ENCODE peak calls at places on chromosomes 6 and 20, in eight cellular contexts. L, O, U, J, S, X, A and P are unnamed samples.

GRCh38 chr6:84801250-84801649 is 36.9 kb upstream of the TBX18 start:
- DNase-seq in L (no peak), O (no peak), U (no peak), J (no peak), S (no peak), X (no peak), A (no peak), P (no peak)

GRCh38 chr6:138544521-138544920 is 45.2 kb upstream of the NHSL1 start:
- DNase-seq in L (no peak), O (no peak), U (no peak), J (no peak), S (no peak), X (no peak), A (no peak), P (no peak)

GRCh38 chr20:50385733-50386640 is 124.2 kb upstream of the PTPN1 start:
- DNase-seq in L (peak), O (no peak), U (no peak), J (no peak), S (peak), X (peak), A (no peak), P (no peak)

GRCh38 chr6:46510656-46511055 is 19.4 kb upstream of the RCAN2 start:
- DNase-seq in L (no peak), O (no peak), U (peak), J (peak), S (no peak), X (no peak), A (no peak), P (no peak)

GRCh38 chr20:58500256-58500655 is 14.9 kb downstream of the APCDD1L start:
- DNase-seq in L (no peak), O (no peak), U (no peak), J (no peak), S (no peak), X (no peak), A (no peak), P (no peak)

GRCh38 chr20:42113236-42113635 is 495.1 kb upstream of the CHD6 start:
- DNase-seq in L (no peak), O (no peak), U (no peak), J (no peak), S (no peak), X (no peak), A (no peak), P (no peak)

GRCh38 chr6:4776967-4777925 is 1.0 kb downstream of the CDYL start:
- DNase-seq in L (no peak), O (peak), U (peak), J (no peak), S (no peak), X (peak), A (no peak), P (no peak)

GRCh38 chr20:60966031-60966430 is 286.0 kb upstream of the CDH4 start:
- DNase-seq in L (no peak), O (no peak), U (no peak), J (no peak), S (no peak), X (no peak), A (no peak), P (no peak)

GRCh38 chr20:2507875-2508630 is 662 bp downstream of the ZNF343 start:
- DNase-seq in L (no peak), O (no peak), U (peak), J (no peak), S (no peak), X (no peak), A (peak), P (no peak)

GRCh38 chr6:130583268-130583667 is 217.5 kb downstream of the TMEM200A start:
- DNase-seq in L (no peak), O (no peak), U (no peak), J (no peak), S (no peak), X (no peak), A (no peak), P (no peak)

GRCh38 chr6:35417979-35418661 is 34.0 kb upstream of the FANCE start:
- DNase-seq in L (no peak), O (no peak), U (no peak), J (peak), S (no peak), X (peak), A (no peak), P (peak)

GRCh38 chr6:69887714-69888345 is 21.5 kb downstream of the COL19A1 start:
- DNase-seq in L (no peak), O (no peak), U (no peak), J (no peak), S (no peak), X (no peak), A (no peak), P (no peak)

GRCh38 chr20:10060223-10060622 is 25.4 kb downstream of the ANKEF1 start:
- DNase-seq in L (no peak), O (no peak), U (no peak), J (no peak), S (no peak), X (no peak), A (no peak), P (no peak)

GRCh38 chr6:46583711-46584110 is 68.9 kb downstream of the CYP39A1 start:
- DNase-seq in L (no peak), O (no peak), U (peak), J (no peak), S (no peak), X (no peak), A (no peak), P (no peak)

GRCh38 chr20:44959082-44959895 is 908 bp downstream of the TOMM34 start:
- DNase-seq in L (peak), O (no peak), U (peak), J (no peak), S (peak), X (peak), A (no peak), P (no peak)

GRCh38 chr6:15921243-15921642 is 207.6 kb upstream of the MYLIP start:
- DNase-seq in L (no peak), O (no peak), U (no peak), J (no peak), S (no peak), X (no peak), A (no peak), P (no peak)

GRCh38 chr6:31272856-31273626 is 1.1 kb upstream of the HLA-C start:
- DNase-seq in L (no peak), O (no peak), U (peak), J (no peak), S (no peak), X (peak), A (no peak), P (no peak)

GRCh38 chr6:88548891-88549505 is 382.9 kb upstream of the CNR1 start:
- DNase-seq in L (no peak), O (no peak), U (no peak), J (no peak), S (no peak), X (no peak), A (no peak), P (no peak)

GRCh38 chr20:33789109-33789857 is 21.9 kb upstream of the CHMP4B start:
- DNase-seq in L (no peak), O (no peak), U (peak), J (no peak), S (no peak), X (no peak), A (peak), P (no peak)

GRCh38 chr6:168563656-168564055 is 122.7 kb downstream of the SMOC2 start:
- DNase-seq in L (no peak), O (no peak), U (no peak), J (no peak), S (no peak), X (no peak), A (no peak), P (no peak)

GRCh38 chr6:31805939-31806469 is 762 bp downstream of the LSM2 start:
- DNase-seq in L (no peak), O (no peak), U (peak), J (no peak), S (no peak), X (peak), A (no peak), P (no peak)

GRCh38 chr6:11711994-11712698 is 66.5 kb downstream of the ADTRP start:
- DNase-seq in L (no peak), O (no peak), U (peak), J (no peak), S (no peak), X (peak), A (no peak), P (no peak)

GRCh38 chr20:19683168-19683567 is 74.9 kb upstream of the RIN2 start:
- DNase-seq in L (no peak), O (no peak), U (no peak), J (no peak), S (no peak), X (no peak), A (no peak), P (no peak)

GRCh38 chr6:21500314-21500713 is 93.2 kb upstream of the SOX4 start:
- DNase-seq in L (no peak), O (no peak), U (no peak), J (no peak), S (no peak), X (no peak), A (no peak), P (no peak)

GRCh38 chr6:152952045-152952444 is 30.8 kb downstream of the FBXO5 start:
- DNase-seq in L (no peak), O (no peak), U (peak), J (no peak), S (no peak), X (no peak), A (no peak), P (no peak)

GRCh38 chr6:106807946-106808611 is 166.4 kb downstream of the CD24 start:
- DNase-seq in L (no peak), O (no peak), U (peak), J (no peak), S (no peak), X (no peak), A (no peak), P (no peak)

GRCh38 chr20:63117151-63117550 is 98.8 kb downstream of the YTHDF1 start:
- DNase-seq in L (no peak), O (no peak), U (no peak), J (no peak), S (no peak), X (no peak), A (no peak), P (no peak)

GRCh38 chr20:43387737-43388136 is 70.0 kb upstream of the SRSF6 start:
- DNase-seq in L (no peak), O (no peak), U (peak), J (no peak), S (no peak), X (no peak), A (no peak), P (no peak)

GRCh38 chr20:57066126-57066900 is 200.1 kb downstream of the BMP7 start:
- DNase-seq in L (no peak), O (no peak), U (peak), J (no peak), S (no peak), X (no peak), A (no peak), P (no peak)

GRCh38 chr20:6121504-6121903 is 1.3 kb downstream of the FERMT1 start:
- DNase-seq in L (no peak), O (no peak), U (no peak), J (no peak), S (no peak), X (no peak), A (no peak), P (no peak)

GRCh38 chr6:76697585-76697984 is 625.1 kb upstream of the IMPG1 start:
- DNase-seq in L (no peak), O (no peak), U (peak), J (no peak), S (no peak), X (no peak), A (no peak), P (no peak)

GRCh38 chr20:48538856-48539255 is 288.9 kb downstream of the PREX1 start:
- DNase-seq in L (no peak), O (no peak), U (no peak), J (no peak), S (no peak), X (no peak), A (no peak), P (no peak)

GRCh38 chr6:53861543-53861942 is 66.7 kb downstream of the LRRC1 start:
- DNase-seq in L (no peak), O (no peak), U (no peak), J (no peak), S (no peak), X (peak), A (no peak), P (no peak)

GRCh38 chr6:168601101-168601500 is 160.1 kb downstream of the SMOC2 start:
- DNase-seq in L (no peak), O (no peak), U (no peak), J (no peak), S (no peak), X (no peak), A (no peak), P (no peak)

GRCh38 chr6:71589254-71589653 is 297.1 kb upstream of the RIMS1 start:
- DNase-seq in L (no peak), O (no peak), U (no peak), J (no peak), S (no peak), X (no peak), A (no peak), P (no peak)

GRCh38 chr6:46626228-46626909 is 26.2 kb downstream of the CYP39A1 start:
- DNase-seq in L (peak), O (peak), U (peak), J (peak), S (no peak), X (no peak), A (no peak), P (no peak)

GRCh38 chr6:21767891-21768659 is 174.5 kb downstream of the SOX4 start:
- DNase-seq in L (no peak), O (no peak), U (peak), J (no peak), S (no peak), X (no peak), A (no peak), P (no peak)